ENCODE peak calls at places on chromosomes 13 and 19, in four cellular contexts. M is H9, T is IMR-90, G is neuronal stem cell. F is an unnamed sample.
A peak's percentile ranks its signal among the peaks of the same experiment; 100 is the strongest.

GRCh38 chr13:111344471-111345191 is 24.2 kb downstream of the TEX29 start:
- DNase-seq in M (peak; percentile 95), T (peak; percentile 92), G (peak; percentile 71), F (peak; percentile 66)

GRCh38 chr13:97512732-97513131 is 78.8 kb downstream of the RAP2A start:
- DNase-seq in M (no peak), T (no peak), G (no peak), F (no peak)

GRCh38 chr13:44876782-44877324 is 112.4 kb downstream of the NUFIP1 start:
- DNase-seq in M (peak; percentile 88), T (no peak), G (no peak), F (no peak)

GRCh38 chr19:35596366-35596999 is 10.5 kb downstream of the PMIS2 start:
- DNase-seq in M (no peak), T (no peak), G (no peak), F (peak; percentile 14)

GRCh38 chr19:1622007-1622406 is 16.7 kb upstream of the UQCR11 start:
- DNase-seq in M (no peak), T (no peak), G (no peak), F (no peak)

GRCh38 chr19:29934257-29934656 is 7.8 kb upstream of the URI1 start:
- DNase-seq in M (no peak), T (no peak), G (no peak), F (no peak)

GRCh38 chr19:35741216-35741541 is 1.1 kb downstream of the IGFLR1 start:
- DNase-seq in M (no peak), T (no peak), G (no peak), F (no peak)

GRCh38 chr13:41494202-41494601 is 36.9 kb downstream of the RGCC start:
- DNase-seq in M (no peak), T (no peak), G (no peak), F (no peak)

GRCh38 chr13:47897411-47898050 is 103.5 kb downstream of the SUCLA2 start:
- DNase-seq in M (peak; percentile 61), T (peak; percentile 36), G (no peak), F (no peak)

GRCh38 chr13:45496942-45497341 is 32.2 kb downstream of the COG3 start:
- DNase-seq in M (no peak), T (no peak), G (no peak), F (no peak)

GRCh38 chr13:102948006-102948405 is 102.2 kb downstream of the ERCC5 start:
- DNase-seq in M (no peak), T (no peak), G (peak; percentile 20), F (no peak)

GRCh38 chr19:5131866-5132561 is 163.1 kb downstream of the KDM4B start:
- DNase-seq in M (no peak), T (no peak), G (peak; percentile 49), F (no peak)

GRCh38 chr13:40306817-40307216 is 359.6 kb downstream of the FOXO1 start:
- DNase-seq in M (no peak), T (no peak), G (no peak), F (no peak)

GRCh38 chr19:33301011-33301899 is 1.1 kb downstream of the CEBPA start:
- DNase-seq in M (no peak), T (no peak), G (no peak), F (peak; percentile 7)

GRCh38 chr19:1767464-1767933 is 14.2 kb downstream of the ONECUT3 start:
- DNase-seq in M (no peak), T (no peak), G (peak; percentile 61), F (no peak)

GRCh38 chr19:7534531-7534980 is 961 bp upstream of the PNPLA6 start:
- DNase-seq in M (peak; percentile 85), T (peak; percentile 87), G (peak; percentile 83), F (peak; percentile 98)

GRCh38 chr13:112506046-112506445 is 81.9 kb downstream of the TUBGCP3 start:
- DNase-seq in M (no peak), T (no peak), G (no peak), F (no peak)

GRCh38 chr19:12629215-12629614 is 18.5 kb downstream of the ZNF791 start:
- DNase-seq in M (no peak), T (no peak), G (no peak), F (no peak)

GRCh38 chr19:29076963-29077362 is 136.0 kb downstream of the UQCRFS1 start:
- DNase-seq in M (no peak), T (no peak), G (no peak), F (no peak)

GRCh38 chr19:39951686-39952085 is 17.3 kb upstream of the FCGBP start:
- DNase-seq in M (no peak), T (peak; percentile 61), G (no peak), F (peak; percentile 23)

DNA sequence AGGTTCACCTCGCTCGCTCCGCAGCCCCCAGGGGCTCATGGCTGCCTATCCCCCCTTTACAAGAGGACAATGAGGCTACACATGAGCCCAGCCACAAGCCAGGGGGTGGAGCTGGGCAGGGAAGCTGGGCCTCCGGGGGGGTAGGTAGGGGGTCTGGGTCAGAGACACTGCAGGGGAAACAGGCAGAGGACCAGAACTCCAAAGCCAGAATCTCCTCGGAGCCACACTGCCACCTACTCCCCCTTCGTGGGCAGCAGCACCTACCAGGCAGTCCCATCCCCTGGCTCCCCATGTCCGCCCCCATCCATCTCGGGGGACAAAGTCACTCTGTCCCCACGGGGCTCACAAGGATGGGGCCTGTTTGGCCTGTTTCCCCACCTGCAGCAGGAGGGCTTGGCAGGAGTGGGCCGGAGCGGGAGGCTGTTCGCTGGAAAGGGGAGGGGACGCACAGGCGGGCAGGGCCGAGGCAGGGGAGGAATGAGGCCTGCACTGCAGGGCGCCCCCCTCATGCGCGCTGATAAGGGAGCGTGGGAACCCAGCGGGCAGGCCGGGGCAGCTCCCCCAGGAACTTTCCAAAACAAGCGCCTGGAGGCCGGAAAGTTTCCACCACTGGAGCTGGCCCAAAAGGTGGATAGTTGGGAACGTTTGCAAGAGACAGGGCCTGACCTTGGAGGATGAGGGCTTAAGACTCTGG is 545 bp upstream of the ISYNA1 start:
- DNase-seq in M (peak; percentile 73), T (no peak), G (no peak), F (peak; percentile 74)
- H4K91ac ChIP-seq in M (no peak overlapping the region), T (no peak overlapping the region), G (peak overlapping the region; percentile 81), F (peak overlapping the region; percentile 91)

GRCh38 chr13:80883545-80883944 is 542.6 kb upstream of the SPRY2 start:
- DNase-seq in M (no peak), T (no peak), G (no peak), F (no peak)
- H3K14ac ChIP-seq in M (no peak overlapping the region), T (no peak overlapping the region), G (no peak overlapping the region), F (no peak overlapping the region)

GRCh38 chr19:58573658-58574164 is 576 bp upstream of the MZF1 start:
- DNase-seq in M (no peak), T (no peak), G (no peak), F (no peak)

GRCh38 chr19:58570770-58571574 is 2.2 kb downstream of the MZF1 start:
- DNase-seq in M (no peak), T (no peak), G (no peak), F (no peak)

GRCh38 chr19:58571575-58571947 is 1.6 kb downstream of the MZF1 start:
- DNase-seq in M (no peak), T (no peak), G (no peak), F (no peak)

GRCh38 chr19:58572026-58572817 is 913 bp downstream of the MZF1 start:
- DNase-seq in M (no peak), T (no peak), G (no peak), F (no peak)

DNA sequence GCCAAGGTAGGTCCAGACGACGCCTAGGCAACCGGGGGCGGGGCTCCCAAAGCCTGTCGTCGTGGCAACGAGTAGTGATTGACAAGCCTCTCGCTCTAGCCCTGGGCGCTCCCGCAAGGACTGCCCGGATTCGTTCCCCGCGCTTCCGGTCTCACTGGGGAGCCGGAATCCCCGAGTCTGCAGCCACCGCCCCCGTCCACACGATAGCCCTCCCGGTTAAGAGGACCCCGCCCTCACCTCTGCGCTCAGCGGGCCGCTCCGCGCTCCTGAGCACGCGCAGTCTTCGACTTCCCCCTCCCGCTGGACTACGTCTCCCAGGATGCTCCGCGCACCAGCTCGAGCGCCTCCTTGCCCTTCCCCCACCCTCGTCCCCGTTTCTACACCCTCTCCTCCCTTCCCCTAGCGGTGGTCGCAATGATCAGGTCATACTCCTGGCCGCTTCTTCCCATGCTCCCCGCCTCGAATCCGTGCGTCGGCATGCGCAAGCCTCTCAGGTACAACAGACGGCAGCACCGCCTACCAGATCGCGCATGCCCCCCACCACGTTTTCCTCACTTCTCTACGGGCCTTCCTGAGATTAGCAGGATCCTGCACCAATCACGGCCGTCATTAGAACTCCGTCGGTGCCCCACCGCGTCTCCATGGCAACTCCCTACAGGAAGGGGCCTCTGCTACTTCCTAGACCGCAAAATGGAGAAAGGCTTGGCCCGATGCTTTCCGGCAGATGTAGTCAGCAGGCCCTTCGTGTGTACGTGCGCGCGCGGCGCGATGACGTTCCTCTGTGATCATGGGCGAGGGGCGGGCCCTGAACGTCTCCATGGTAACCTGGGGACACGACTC is at the start of gene MZF1:
- DNase-seq in M (peak; percentile 100), T (peak; percentile 100), G (peak; percentile 100), F (peak; percentile 100)
- H4K91ac ChIP-seq in M (no peak within 1 kb of the TSS), T (peak within 1 kb of the TSS; percentile 99), G (peak within 1 kb of the TSS; percentile 99), F (peak within 1 kb of the TSS; percentile 100)

DNA sequence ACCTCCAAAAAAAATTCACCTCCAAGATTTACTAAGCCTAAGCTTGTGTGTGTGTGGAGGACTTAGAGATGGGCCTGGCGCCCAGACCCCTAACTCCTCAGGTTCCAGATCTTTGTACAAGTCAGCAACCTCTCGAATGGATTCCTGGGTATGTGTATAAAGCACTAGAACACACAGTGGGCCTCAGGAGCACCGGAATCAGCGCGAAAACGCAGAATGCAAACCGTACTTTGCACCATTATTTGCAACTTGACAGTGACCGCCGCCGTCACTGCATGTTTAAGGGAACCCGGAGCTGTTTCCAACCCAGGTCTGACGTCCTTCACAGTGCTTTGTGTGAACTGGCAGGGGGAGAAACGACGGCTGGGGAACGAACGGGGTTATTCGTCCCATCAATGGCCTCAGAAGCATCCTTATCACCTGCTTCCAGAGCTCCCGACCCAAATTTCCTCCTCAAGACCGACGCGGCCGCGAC is 688 bp downstream of the ZNF606 start:
- DNase-seq in M (no peak), T (peak; percentile 5), G (no peak), F (peak; percentile 49)
- H3K14ac ChIP-seq in M (peak overlapping the region; percentile 97), T (peak overlapping the region; percentile 77), G (peak overlapping the region; percentile 77), F (peak overlapping the region; percentile 83)

DNA sequence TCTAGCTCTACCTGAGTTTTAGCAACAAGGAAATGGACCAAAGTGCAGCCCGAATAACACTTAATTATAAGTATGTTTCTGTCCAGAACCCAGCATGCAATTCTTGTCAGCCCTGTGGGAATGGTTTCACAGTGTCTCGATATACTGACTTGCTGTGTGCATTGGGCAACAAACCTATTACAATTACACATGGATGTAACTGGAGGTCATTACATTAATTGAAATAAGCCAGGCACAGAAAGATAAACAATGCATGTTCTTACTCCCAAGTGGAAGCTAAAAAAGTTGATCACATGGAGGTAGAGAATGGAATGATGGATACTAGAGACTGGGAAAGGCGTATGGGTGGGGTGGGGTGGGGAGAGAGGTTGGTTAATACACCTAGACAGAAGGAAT is 5.1 kb upstream of the CYP2S1 start:
- DNase-seq in M (no peak), T (no peak), G (no peak), F (peak; percentile 41)
- H4K91ac ChIP-seq in M (no peak overlapping the region), T (no peak overlapping the region), G (no peak overlapping the region), F (no peak overlapping the region)

GRCh38 chr13:49495783-49496762 is at the start of gene PHF11:
- DNase-seq in M (peak; percentile 74), T (peak; percentile 76), G (peak; percentile 46), F (peak; percentile 89)
- H3K14ac ChIP-seq in M (peak within 1 kb of the TSS; percentile 54), T (peak within 1 kb of the TSS; percentile 78), G (no peak within 1 kb of the TSS), F (peak within 1 kb of the TSS; percentile 75)

F was measured in mesenchymal stem cell.